ENCODE peak calls at places on chromosomes 16 and 17, in nine cellular contexts. U, C, S, R, J, D, L, H and N are unnamed samples.

GRCh38 chr16:50534091-50534490 is 14.1 kb upstream of the NKD1 start:
- DNase-seq in U (no peak), J (no peak), C (no peak), H (no peak), S (no peak), D (no peak), R (no peak), L (no peak), N (no peak)

GRCh38 chr17:29115906-29116651 is 64.1 kb downstream of the MYO18A start:
- DNase-seq in J (peak; percentile 17), H (peak; percentile 87), D (peak; percentile 83), R (peak; percentile 84), S (peak; percentile 59), C (peak; percentile 55), L (peak; percentile 33), U (no peak), N (peak; percentile 37)

GRCh38 chr17:77394540-77395295 is 253.9 kb downstream of the SEC14L1 start:
- DNase-seq in S (no peak), L (no peak), D (no peak), R (peak; percentile 47), U (no peak), J (no peak), C (no peak), H (no peak), N (no peak)

GRCh38 chr17:41710472-41711090 is 1.6 kb upstream of the GAST start:
- DNase-seq in R (peak; percentile 63), U (peak; percentile 73), J (no peak), C (peak; percentile 75), S (peak; percentile 46), L (no peak), H (no peak), D (peak; percentile 70), N (peak; percentile 98)

GRCh38 chr17:78722101-78722761 is 59.8 kb downstream of the CYTH1 start:
- DNase-seq in L (no peak), J (no peak), C (no peak), D (no peak), H (no peak), U (peak; percentile 45), S (no peak), R (peak; percentile 24), N (no peak)

GRCh38 chr17:55343900-55344513 is 77.6 kb downstream of the MMD start:
- DNase-seq in S (no peak), R (no peak), C (no peak), L (no peak), J (no peak), U (no peak), D (no peak), H (no peak), N (no peak)

GRCh38 chr16:31409433-31409832 is 16.3 kb downstream of the ITGAD start:
- DNase-seq in C (peak; percentile 66), S (no peak), J (no peak), U (no peak), H (no peak), L (no peak), R (no peak), D (no peak), N (no peak)

GRCh38 chr16:19014456-19014855 is 30.7 kb downstream of the TMC7 start:
- DNase-seq in U (no peak), L (no peak), R (no peak), S (no peak), C (no peak), D (no peak), J (no peak), H (no peak), N (no peak)

GRCh38 chr17:41547921-41548843 is 20.1 kb upstream of the KRT19 start:
- DNase-seq in L (peak; percentile 42), U (no peak), H (peak; percentile 96), J (peak; percentile 14), C (peak; percentile 98), S (no peak), R (peak; percentile 99), D (no peak), N (peak; percentile 6)

GRCh38 chr17:45291170-45291805 is 25.5 kb downstream of the MAP3K14 start:
- DNase-seq in C (no peak), J (no peak), L (no peak), R (no peak), H (no peak), D (no peak), U (no peak), S (no peak), N (no peak)

GRCh38 chr17:81519284-81520020 is 6.9 kb upstream of the ACTG1 start:
- DNase-seq in C (no peak), L (no peak), R (peak; percentile 58), H (peak; percentile 61), U (no peak), S (no peak), D (no peak), J (peak; percentile 68), N (no peak)

GRCh38 chr16:85211247-85211910 is 99.1 kb upstream of the CIBAR2 start:
- DNase-seq in J (no peak), R (peak; percentile 68), C (no peak), S (no peak), U (no peak), D (no peak), H (no peak), L (no peak), N (no peak)

GRCh38 chr16:57801856-57802634 is at the start of gene KIFC3:
- DNase-seq in J (peak; percentile 72), D (no peak), H (peak; percentile 74), U (peak; percentile 45), C (peak; percentile 72), R (peak; percentile 91), L (peak; percentile 44), S (peak; percentile 53), N (no peak)

GRCh38 chr17:30969989-30970680 is 704 bp upstream of the RNF135 start:
- DNase-seq in C (no peak), L (peak; percentile 5), J (peak; percentile 9), H (peak; percentile 57), S (no peak), D (no peak), U (no peak), R (peak; percentile 47), N (no peak)

GRCh38 chr17:6676802-6677157 is 25.2 kb downstream of the C17orf100 start:
- DNase-seq in J (no peak), S (no peak), D (no peak), U (no peak), C (no peak), L (no peak), H (no peak), R (no peak), N (no peak)

GRCh38 chr16:66948034-66948821 is 12.8 kb upstream of the CES3 start:
- DNase-seq in S (no peak), H (no peak), D (no peak), J (no peak), C (no peak), L (no peak), U (no peak), R (peak; percentile 48), N (no peak)

GRCh38 chr17:42843358-42843934 is 934 bp upstream of the AOC2 start:
- DNase-seq in U (peak; percentile 2), H (peak; percentile 91), J (no peak), D (peak; percentile 67), C (peak; percentile 74), S (peak; percentile 61), L (no peak), R (peak; percentile 84), N (peak; percentile 12)